ENCODE peak calls at places on chromosome 3, in four cellular contexts. Q is HepG2, J is H1, S is GM12878. H is an unnamed sample.
A peak's percentile ranks its signal among the peaks of the same experiment; 100 is the strongest.

GRCh38 chr3:41173926-41174702 is 25.2 kb upstream of the CTNNB1 start:
- DNase-seq in S (no peak), Q (no peak), J (no peak), H (no peak)

GRCh38 chr3:127887321-127887720 is 27.7 kb upstream of the KBTBD12 start:
- DNase-seq in Q (no peak), J (no peak), S (no peak), H (no peak)

GRCh38 chr3:150599611-150600297 is 3.4 kb upstream of the SELENOT start:
- DNase-seq in S (no peak), J (no peak), Q (no peak), H (no peak)

GRCh38 chr3:121834734-121835709 is at the start of the genes EAF2 and IQCB1:
- DNase-seq in Q (peak; percentile 90), J (peak; percentile 94), S (peak; percentile 93), H (peak; percentile 97)

GRCh38 chr3:177946965-177947364 is 589.3 kb upstream of the KCNMB2 start:
- DNase-seq in S (no peak), J (no peak), Q (no peak), H (no peak)

GRCh38 chr3:104896624-104897023 is 470.1 kb upstream of the ALCAM start:
- DNase-seq in S (no peak), Q (no peak), J (no peak), H (no peak)

GRCh38 chr3:75237041-75237775 is 426.9 kb upstream of the FRG2C start:
- DNase-seq in S (no peak), J (no peak), Q (no peak), H (no peak)

GRCh38 chr3:105880681-105881290 is 12.0 kb upstream of the CBLB start:
- DNase-seq in J (no peak), S (no peak), Q (no peak), H (no peak)

GRCh38 chr3:59607628-59608027 is 557.8 kb upstream of the CFAP20DC start:
- DNase-seq in J (no peak), Q (peak; percentile 34), S (no peak), H (no peak)

GRCh38 chr3:135887220-135887619 is 78.3 kb upstream of the PPP2R3A start:
- DNase-seq in Q (no peak), J (no peak), S (no peak), H (no peak)

GRCh38 chr3:185763347-185764010 is 61.4 kb downstream of the IGF2BP2 start:
- DNase-seq in Q (no peak), S (no peak), J (no peak), H (no peak)

GRCh38 chr3:186319988-186320387 is 42.0 kb downstream of the DGKG start:
- DNase-seq in Q (no peak), J (no peak), S (no peak), H (no peak)

GRCh38 chr3:94716326-94717018 is 653.6 kb downstream of the NSUN3 start:
- DNase-seq in J (no peak), S (no peak), Q (peak; percentile 24), H (no peak)

GRCh38 chr3:184908859-184909258 is 96.9 kb downstream of the VPS8 start:
- DNase-seq in Q (no peak), S (no peak), J (no peak), H (no peak)

GRCh38 chr3:27535809-27536392 is 51.7 kb upstream of the SLC4A7 start:
- DNase-seq in J (no peak), Q (no peak), S (no peak), H (no peak)

GRCh38 chr3:37347941-37348340 is 173.6 kb upstream of the LRRFIP2 start:
- DNase-seq in Q (no peak), S (no peak), J (no peak), H (no peak)
- TF ChIP-seq TCF12 in Q (no peak), S (no peak), J (no peak), H (no peak)

GRCh38 chr3:163384383-163384782 is 1693.9 kb downstream of the SI start:
- DNase-seq in J (no peak), Q (no peak), S (no peak), H (no peak)
- TF ChIP-seq TCF12 in J (no peak), Q (no peak), S (no peak), H (no peak)

DNA sequence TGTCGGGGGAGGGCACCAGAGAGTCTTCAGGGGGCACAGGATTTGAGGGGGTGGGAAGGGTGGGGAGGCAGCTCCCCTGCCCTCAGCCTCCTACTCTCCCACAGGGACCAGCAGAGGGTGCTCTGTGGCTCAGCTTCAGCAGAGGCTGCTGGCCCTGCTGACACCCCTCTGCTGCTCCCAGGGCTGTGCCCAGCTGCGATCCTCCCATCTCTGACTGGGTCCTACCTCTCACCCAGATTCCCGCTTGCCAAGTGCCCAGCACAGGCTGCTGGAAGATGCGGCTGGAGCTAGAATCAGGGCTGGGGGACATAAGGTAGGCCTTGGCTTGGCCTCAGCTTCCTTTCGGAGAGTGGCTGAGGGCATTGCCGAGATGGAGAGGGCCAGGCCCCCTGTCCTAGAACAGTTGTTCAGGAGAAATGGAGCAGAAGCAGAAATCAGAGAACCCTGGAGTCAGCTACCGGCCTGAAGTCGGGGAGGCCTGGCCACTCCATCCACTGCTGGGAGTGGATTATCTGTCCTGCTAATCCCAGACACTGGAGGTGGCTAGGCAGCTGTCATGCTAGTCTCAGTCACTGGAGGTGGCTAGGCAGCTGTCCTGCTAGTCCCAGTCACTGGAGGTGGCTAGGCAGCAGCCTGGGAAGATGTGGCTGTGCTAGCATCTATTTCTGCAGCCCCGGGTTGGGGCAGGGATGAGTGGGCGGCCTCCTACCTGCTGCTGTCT is 3.9 kb downstream of the GRM2 start:
- DNase-seq in J (no peak), S (no peak), Q (no peak), H (peak; percentile 47)
- TF ChIP-seq TCF12 in J (no peak), S (no peak), Q (no peak), H (no peak)

GRCh38 chr3:101177577-101177976 is 142.8 kb downstream of the IMPG2 start:
- DNase-seq in S (no peak), Q (no peak), J (no peak), H (no peak)

GRCh38 chr3:101181801-101182200 is 138.6 kb downstream of the IMPG2 start:
- DNase-seq in J (no peak), Q (no peak), S (no peak), H (no peak)

GRCh38 chr3:101182734-101183133 is 137.6 kb downstream of the IMPG2 start:
- DNase-seq in S (no peak), J (no peak), Q (no peak), H (no peak)

GRCh38 chr3:101183151-101183550 is 137.2 kb downstream of the IMPG2 start:
- DNase-seq in J (no peak), S (no peak), Q (no peak), H (no peak)

GRCh38 chr3:101179637-101180036 is 140.7 kb downstream of the IMPG2 start:
- DNase-seq in Q (no peak), J (no peak), S (no peak), H (no peak)
- TF ChIP-seq TCF12 in Q (no peak), J (no peak), S (no peak), H (peak; percentile 22)

DNA sequence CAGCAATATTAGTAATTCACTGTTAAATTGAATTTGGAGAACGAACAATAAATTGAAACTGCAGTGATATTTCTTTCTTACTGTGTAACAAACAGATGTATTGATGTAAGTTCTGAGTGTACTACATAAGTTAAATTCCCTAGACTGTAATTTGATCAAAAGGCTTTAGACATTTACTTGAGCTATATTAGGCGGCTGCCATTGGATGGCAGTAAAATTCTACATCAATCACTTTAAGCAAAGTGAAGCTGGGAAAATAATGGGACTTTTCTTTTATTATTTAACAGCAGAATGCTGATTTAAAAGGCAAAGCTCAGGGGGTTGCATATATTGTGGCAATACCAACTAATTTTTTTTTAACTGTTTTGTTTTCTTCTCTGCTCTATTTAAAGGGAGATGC is 212.6 kb upstream of the PLSCR5 start:
- DNase-seq in S (no peak), J (no peak), Q (no peak), H (no peak)
- TF ChIP-seq TCF12 in S (no peak), J (no peak), Q (no peak), H (no peak)

GRCh38 chr3:72727207-72727606 is 121.0 kb downstream of the SHQ1 start:
- DNase-seq in S (no peak), Q (no peak), J (no peak), H (no peak)
- TF ChIP-seq TCF12 in S (no peak), Q (no peak), J (no peak), H (no peak)

GRCh38 chr3:101577276-101577675 is 3.3 kb downstream of the PCNP start:
- DNase-seq in J (no peak), S (no peak), Q (no peak), H (no peak)
- TF ChIP-seq TCF12 in J (no peak), S (no peak), Q (no peak), H (no peak)